ENCODE peak calls at places on chromosomes 7 and 10, in five cellular contexts. One of them, this sample, is unnamed.

GRCh38 chr7:157854066-157854891 is 517.5 kb downstream of the DNAJB6 start:
- DNase-seq in tibial artery: peak
- DNase-seq in epithelial cell of esophagus: no peak
- DNase-seq in H9: no peak
- DNase-seq in stimulated activated CD4-positive, alpha-beta T cell treated with anti-CD3 and anti-CD28 coated beads, Interleukin-2, amount 100 ng/mL, for 48 hours: no peak
- DNase-seq in this sample: no peak

GRCh38 chr10:100847440-100847839 is 65.3 kb upstream of the SLF2 start:
- DNase-seq in tibial artery: no peak
- DNase-seq in epithelial cell of esophagus: peak
- DNase-seq in H9: no peak
- DNase-seq in stimulated activated CD4-positive, alpha-beta T cell treated with anti-CD3 and anti-CD28 coated beads, Interleukin-2, amount 100 ng/mL, for 48 hours: peak
- DNase-seq in this sample: no peak

GRCh38 chr10:6050801-6051445 is 11.2 kb downstream of the IL2RA start:
- DNase-seq in tibial artery: peak
- DNase-seq in epithelial cell of esophagus: no peak
- DNase-seq in H9: no peak
- DNase-seq in stimulated activated CD4-positive, alpha-beta T cell treated with anti-CD3 and anti-CD28 coated beads, Interleukin-2, amount 100 ng/mL, for 48 hours: peak
- DNase-seq in this sample: no peak

GRCh38 chr7:33921216-33921938 is 16.0 kb downstream of the BMPER start:
- DNase-seq in tibial artery: no peak
- DNase-seq in epithelial cell of esophagus: no peak
- DNase-seq in H9: no peak
- DNase-seq in stimulated activated CD4-positive, alpha-beta T cell treated with anti-CD3 and anti-CD28 coated beads, Interleukin-2, amount 100 ng/mL, for 48 hours: no peak
- DNase-seq in this sample: no peak

GRCh38 chr10:11856089-11856488 is 32.9 kb downstream of the PROSER2 start:
- DNase-seq in tibial artery: no peak
- DNase-seq in epithelial cell of esophagus: no peak
- DNase-seq in H9: no peak
- DNase-seq in stimulated activated CD4-positive, alpha-beta T cell treated with anti-CD3 and anti-CD28 coated beads, Interleukin-2, amount 100 ng/mL, for 48 hours: no peak
- DNase-seq in this sample: no peak

GRCh38 chr10:1399431-1400120 is 337.7 kb downstream of the ADARB2 start:
- DNase-seq in tibial artery: no peak
- DNase-seq in epithelial cell of esophagus: no peak
- DNase-seq in H9: no peak
- DNase-seq in stimulated activated CD4-positive, alpha-beta T cell treated with anti-CD3 and anti-CD28 coated beads, Interleukin-2, amount 100 ng/mL, for 48 hours: no peak
- DNase-seq in this sample: no peak

GRCh38 chr10:71314028-71314693 is 4.9 kb upstream of the SLC29A3 start:
- DNase-seq in tibial artery: no peak
- DNase-seq in epithelial cell of esophagus: peak
- DNase-seq in H9: peak
- DNase-seq in stimulated activated CD4-positive, alpha-beta T cell treated with anti-CD3 and anti-CD28 coated beads, Interleukin-2, amount 100 ng/mL, for 48 hours: peak
- DNase-seq in this sample: peak

GRCh38 chr7:234712-235553 is 42.6 kb downstream of the FAM20C start:
- DNase-seq in tibial artery: peak
- DNase-seq in epithelial cell of esophagus: peak
- DNase-seq in H9: no peak
- DNase-seq in stimulated activated CD4-positive, alpha-beta T cell treated with anti-CD3 and anti-CD28 coated beads, Interleukin-2, amount 100 ng/mL, for 48 hours: no peak
- DNase-seq in this sample: no peak

GRCh38 chr7:65923321-65923720 is 50.4 kb downstream of the VKORC1L1 start:
- DNase-seq in tibial artery: no peak
- DNase-seq in epithelial cell of esophagus: no peak
- DNase-seq in H9: no peak
- DNase-seq in stimulated activated CD4-positive, alpha-beta T cell treated with anti-CD3 and anti-CD28 coated beads, Interleukin-2, amount 100 ng/mL, for 48 hours: no peak
- DNase-seq in this sample: no peak

GRCh38 chr7:129859188-129859587 is 93.6 kb downstream of the UBE2H start:
- DNase-seq in tibial artery: no peak
- DNase-seq in epithelial cell of esophagus: no peak
- DNase-seq in H9: no peak
- DNase-seq in stimulated activated CD4-positive, alpha-beta T cell treated with anti-CD3 and anti-CD28 coated beads, Interleukin-2, amount 100 ng/mL, for 48 hours: no peak
- DNase-seq in this sample: no peak

GRCh38 chr10:99276848-99277486 is 41.3 kb upstream of the HPSE2 start:
- DNase-seq in tibial artery: no peak
- DNase-seq in epithelial cell of esophagus: peak
- DNase-seq in H9: no peak
- DNase-seq in stimulated activated CD4-positive, alpha-beta T cell treated with anti-CD3 and anti-CD28 coated beads, Interleukin-2, amount 100 ng/mL, for 48 hours: no peak
- DNase-seq in this sample: no peak

GRCh38 chr7:8638076-8638475 is 204.7 kb downstream of the NXPH1 start:
- DNase-seq in tibial artery: no peak
- DNase-seq in epithelial cell of esophagus: no peak
- DNase-seq in H9: no peak
- DNase-seq in stimulated activated CD4-positive, alpha-beta T cell treated with anti-CD3 and anti-CD28 coated beads, Interleukin-2, amount 100 ng/mL, for 48 hours: no peak
- DNase-seq in this sample: peak

GRCh38 chr7:111647881-111648280 is 85.6 kb upstream of the IMMP2L start:
- DNase-seq in tibial artery: no peak
- DNase-seq in epithelial cell of esophagus: no peak
- DNase-seq in H9: no peak
- DNase-seq in stimulated activated CD4-positive, alpha-beta T cell treated with anti-CD3 and anti-CD28 coated beads, Interleukin-2, amount 100 ng/mL, for 48 hours: no peak
- DNase-seq in this sample: no peak

GRCh38 chr7:151923097-151923876 is 33.0 kb upstream of the GALNTL5 start:
- DNase-seq in tibial artery: peak
- DNase-seq in epithelial cell of esophagus: peak
- DNase-seq in H9: no peak
- DNase-seq in stimulated activated CD4-positive, alpha-beta T cell treated with anti-CD3 and anti-CD28 coated beads, Interleukin-2, amount 100 ng/mL, for 48 hours: no peak
- DNase-seq in this sample: no peak

GRCh38 chr7:76515999-76516443 is 5.7 kb downstream of the UPK3B start:
- DNase-seq in tibial artery: no peak
- DNase-seq in epithelial cell of esophagus: peak
- DNase-seq in H9: no peak
- DNase-seq in stimulated activated CD4-positive, alpha-beta T cell treated with anti-CD3 and anti-CD28 coated beads, Interleukin-2, amount 100 ng/mL, for 48 hours: peak
- DNase-seq in this sample: no peak

GRCh38 chr7:154574235-154574634 is 428.7 kb downstream of the PAXIP1 start:
- DNase-seq in tibial artery: no peak
- DNase-seq in epithelial cell of esophagus: no peak
- DNase-seq in H9: no peak
- DNase-seq in stimulated activated CD4-positive, alpha-beta T cell treated with anti-CD3 and anti-CD28 coated beads, Interleukin-2, amount 100 ng/mL, for 48 hours: no peak
- DNase-seq in this sample: no peak

GRCh38 chr10:6561552-6561951 is 18.5 kb downstream of the PRKCQ start:
- DNase-seq in tibial artery: no peak
- DNase-seq in epithelial cell of esophagus: no peak
- DNase-seq in H9: no peak
- DNase-seq in stimulated activated CD4-positive, alpha-beta T cell treated with anti-CD3 and anti-CD28 coated beads, Interleukin-2, amount 100 ng/mL, for 48 hours: no peak
- DNase-seq in this sample: no peak

GRCh38 chr7:55109384-55110167 is 90.8 kb downstream of the EGFR start:
- DNase-seq in tibial artery: no peak
- DNase-seq in epithelial cell of esophagus: peak
- DNase-seq in H9: no peak
- DNase-seq in stimulated activated CD4-positive, alpha-beta T cell treated with anti-CD3 and anti-CD28 coated beads, Interleukin-2, amount 100 ng/mL, for 48 hours: no peak
- DNase-seq in this sample: no peak

GRCh38 chr10:8543361-8544056 is 489.0 kb downstream of the GATA3 start:
- DNase-seq in tibial artery: no peak
- DNase-seq in epithelial cell of esophagus: peak
- DNase-seq in H9: no peak
- DNase-seq in stimulated activated CD4-positive, alpha-beta T cell treated with anti-CD3 and anti-CD28 coated beads, Interleukin-2, amount 100 ng/mL, for 48 hours: no peak
- DNase-seq in this sample: peak

GRCh38 chr7:66138994-66139752 is 24.5 kb downstream of the CRCP start:
- DNase-seq in tibial artery: no peak
- DNase-seq in epithelial cell of esophagus: no peak
- DNase-seq in H9: no peak
- DNase-seq in stimulated activated CD4-positive, alpha-beta T cell treated with anti-CD3 and anti-CD28 coated beads, Interleukin-2, amount 100 ng/mL, for 48 hours: no peak
- DNase-seq in this sample: no peak

GRCh38 chr10:30812018-30812851 is 182.7 kb upstream of the LYZL2 start:
- DNase-seq in tibial artery: peak
- DNase-seq in epithelial cell of esophagus: no peak
- DNase-seq in H9: no peak
- DNase-seq in stimulated activated CD4-positive, alpha-beta T cell treated with anti-CD3 and anti-CD28 coated beads, Interleukin-2, amount 100 ng/mL, for 48 hours: no peak
- DNase-seq in this sample: no peak

GRCh38 chr7:130909881-130910672 is 176.1 kb upstream of the KLF14 start:
- DNase-seq in tibial artery: no peak
- DNase-seq in epithelial cell of esophagus: peak
- DNase-seq in H9: no peak
- DNase-seq in stimulated activated CD4-positive, alpha-beta T cell treated with anti-CD3 and anti-CD28 coated beads, Interleukin-2, amount 100 ng/mL, for 48 hours: no peak
- DNase-seq in this sample: no peak

GRCh38 chr10:77926566-77927342 is at the start of gene DLG5:
- DNase-seq in tibial artery: peak
- DNase-seq in epithelial cell of esophagus: peak
- DNase-seq in H9: peak
- DNase-seq in stimulated activated CD4-positive, alpha-beta T cell treated with anti-CD3 and anti-CD28 coated beads, Interleukin-2, amount 100 ng/mL, for 48 hours: no peak
- DNase-seq in this sample: no peak

GRCh38 chr10:77548671-77549070 is 88.9 kb downstream of the KCNMA1 start:
- DNase-seq in tibial artery: no peak
- DNase-seq in epithelial cell of esophagus: peak
- DNase-seq in H9: no peak
- DNase-seq in stimulated activated CD4-positive, alpha-beta T cell treated with anti-CD3 and anti-CD28 coated beads, Interleukin-2, amount 100 ng/mL, for 48 hours: no peak
- DNase-seq in this sample: no peak

GRCh38 chr10:31399171-31399570 is 80.2 kb downstream of the ZEB1 start:
- DNase-seq in tibial artery: no peak
- DNase-seq in epithelial cell of esophagus: no peak
- DNase-seq in H9: no peak
- DNase-seq in stimulated activated CD4-positive, alpha-beta T cell treated with anti-CD3 and anti-CD28 coated beads, Interleukin-2, amount 100 ng/mL, for 48 hours: no peak
- DNase-seq in this sample: no peak

GRCh38 chr7:38757946-38758345 is 126.8 kb upstream of the AMPH start:
- DNase-seq in tibial artery: no peak
- DNase-seq in epithelial cell of esophagus: no peak
- DNase-seq in H9: no peak
- DNase-seq in stimulated activated CD4-positive, alpha-beta T cell treated with anti-CD3 and anti-CD28 coated beads, Interleukin-2, amount 100 ng/mL, for 48 hours: no peak
- DNase-seq in this sample: no peak

GRCh38 chr7:132687981-132688383 is 111.7 kb upstream of the PLXNA4 start:
- DNase-seq in tibial artery: no peak
- DNase-seq in epithelial cell of esophagus: no peak
- DNase-seq in H9: peak
- DNase-seq in stimulated activated CD4-positive, alpha-beta T cell treated with anti-CD3 and anti-CD28 coated beads, Interleukin-2, amount 100 ng/mL, for 48 hours: no peak
- DNase-seq in this sample: no peak

GRCh38 chr10:44417761-44418160 is 32.9 kb upstream of the CXCL12 start:
- DNase-seq in tibial artery: no peak
- DNase-seq in epithelial cell of esophagus: no peak
- DNase-seq in H9: no peak
- DNase-seq in stimulated activated CD4-positive, alpha-beta T cell treated with anti-CD3 and anti-CD28 coated beads, Interleukin-2, amount 100 ng/mL, for 48 hours: no peak
- DNase-seq in this sample: no peak

GRCh38 chr10:87550741-87551140 is 46.0 kb downstream of the MINPP1 start:
- DNase-seq in tibial artery: no peak
- DNase-seq in epithelial cell of esophagus: no peak
- DNase-seq in H9: no peak
- DNase-seq in stimulated activated CD4-positive, alpha-beta T cell treated with anti-CD3 and anti-CD28 coated beads, Interleukin-2, amount 100 ng/mL, for 48 hours: no peak
- DNase-seq in this sample: no peak

GRCh38 chr7:54354436-54354835 is 187.7 kb upstream of the VSTM2A start:
- DNase-seq in tibial artery: no peak
- DNase-seq in epithelial cell of esophagus: no peak
- DNase-seq in H9: no peak
- DNase-seq in stimulated activated CD4-positive, alpha-beta T cell treated with anti-CD3 and anti-CD28 coated beads, Interleukin-2, amount 100 ng/mL, for 48 hours: no peak
- DNase-seq in this sample: no peak

GRCh38 chr7:33874943-33875342 is 30.4 kb upstream of the BMPER start:
- DNase-seq in tibial artery: peak
- DNase-seq in epithelial cell of esophagus: no peak
- DNase-seq in H9: no peak
- DNase-seq in stimulated activated CD4-positive, alpha-beta T cell treated with anti-CD3 and anti-CD28 coated beads, Interleukin-2, amount 100 ng/mL, for 48 hours: no peak
- DNase-seq in this sample: no peak

GRCh38 chr7:26588511-26588910 is 275.9 kb downstream of the SKAP2 start:
- DNase-seq in tibial artery: no peak
- DNase-seq in epithelial cell of esophagus: no peak
- DNase-seq in H9: no peak
- DNase-seq in stimulated activated CD4-positive, alpha-beta T cell treated with anti-CD3 and anti-CD28 coated beads, Interleukin-2, amount 100 ng/mL, for 48 hours: no peak
- DNase-seq in this sample: no peak

GRCh38 chr7:39703143-39703542 is 79.8 kb downstream of the RALA start:
- DNase-seq in tibial artery: no peak
- DNase-seq in epithelial cell of esophagus: no peak
- DNase-seq in H9: no peak
- DNase-seq in stimulated activated CD4-positive, alpha-beta T cell treated with anti-CD3 and anti-CD28 coated beads, Interleukin-2, amount 100 ng/mL, for 48 hours: no peak
- DNase-seq in this sample: no peak

GRCh38 chr10:116690356-116691078 is 51.8 kb downstream of the HSPA12A start:
- DNase-seq in tibial artery: peak
- DNase-seq in epithelial cell of esophagus: peak
- DNase-seq in H9: peak
- DNase-seq in stimulated activated CD4-positive, alpha-beta T cell treated with anti-CD3 and anti-CD28 coated beads, Interleukin-2, amount 100 ng/mL, for 48 hours: no peak
- DNase-seq in this sample: no peak

GRCh38 chr10:29646960-29647431 is 12.2 kb upstream of the SVIL start:
- DNase-seq in tibial artery: no peak
- DNase-seq in epithelial cell of esophagus: no peak
- DNase-seq in H9: no peak
- DNase-seq in stimulated activated CD4-positive, alpha-beta T cell treated with anti-CD3 and anti-CD28 coated beads, Interleukin-2, amount 100 ng/mL, for 48 hours: no peak
- DNase-seq in this sample: no peak

GRCh38 chr7:3578399-3578798 is 277.3 kb downstream of the SDK1 start:
- DNase-seq in tibial artery: no peak
- DNase-seq in epithelial cell of esophagus: no peak
- DNase-seq in H9: no peak
- DNase-seq in stimulated activated CD4-positive, alpha-beta T cell treated with anti-CD3 and anti-CD28 coated beads, Interleukin-2, amount 100 ng/mL, for 48 hours: no peak
- DNase-seq in this sample: no peak

GRCh38 chr10:72812798-72813430 is 80.6 kb upstream of the OIT3 start:
- DNase-seq in tibial artery: no peak
- DNase-seq in epithelial cell of esophagus: peak
- DNase-seq in H9: no peak
- DNase-seq in stimulated activated CD4-positive, alpha-beta T cell treated with anti-CD3 and anti-CD28 coated beads, Interleukin-2, amount 100 ng/mL, for 48 hours: no peak
- DNase-seq in this sample: no peak

GRCh38 chr7:76037310-76037709 is 10.5 kb downstream of the STYXL1 start:
- DNase-seq in tibial artery: no peak
- DNase-seq in epithelial cell of esophagus: peak
- DNase-seq in H9: no peak
- DNase-seq in stimulated activated CD4-positive, alpha-beta T cell treated with anti-CD3 and anti-CD28 coated beads, Interleukin-2, amount 100 ng/mL, for 48 hours: no peak
- DNase-seq in this sample: no peak

This sample was measured in NCI-H1105 treated with DMSO at 0.1 percent for 48 hours.